ENCODE peak calls at places on chromosomes 16 and 17, in ten cellular contexts. F, B, W, L, Z, V, N, H, R and E are unnamed samples.

GRCh38 chr17:48575066-48575582 is 3.0 kb downstream of the HOXB4 start:
- DNase-seq in F (no peak), B (no peak), W (no peak), L (no peak), Z (no peak), V (no peak), N (no peak), H (no peak), R (no peak), E (no peak)

GRCh38 chr16:68351991-68352431 is 41.2 kb downstream of the PRMT7 start:
- DNase-seq in F (no peak), B (no peak), W (no peak), L (no peak), Z (no peak), V (no peak), N (no peak), H (no peak), R (no peak), E (no peak)

GRCh38 chr16:30357085-30357714 is 2.1 kb upstream of the CD2BP2 start:
- DNase-seq in F (no peak), B (no peak), W (no peak), L (no peak), Z (no peak), V (no peak), N (no peak), H (no peak), R (no peak), E (no peak)

GRCh38 chr17:50767030-50767429 is 288 bp downstream of the ANKRD40CL start:
- DNase-seq in F (no peak), B (no peak), W (no peak), L (no peak), Z (no peak), V (no peak), N (no peak), H (no peak), R (no peak), E (peak; percentile 33)

GRCh38 chr16:66220766-66221165 is 145.7 kb upstream of the CDH5 start:
- DNase-seq in F (no peak), B (no peak), W (no peak), L (no peak), Z (no peak), V (no peak), N (no peak), H (no peak), R (no peak), E (no peak)

GRCh38 chr16:23384878-23385277 is 68.1 kb downstream of the COG7 start:
- DNase-seq in F (no peak), B (no peak), W (no peak), L (no peak), Z (no peak), V (no peak), N (no peak), H (no peak), R (no peak), E (no peak)

GRCh38 chr17:82063424-82064415 is 1.9 kb downstream of the DUS1L start:
- DNase-seq in F (no peak), B (no peak), W (peak; percentile 18), L (no peak), Z (no peak), V (no peak), N (no peak), H (no peak), R (peak; percentile 6), E (no peak)

GRCh38 chr17:75876938-75877751 is 1.2 kb downstream of the TRIM47 start:
- DNase-seq in F (peak; percentile 50), B (peak; percentile 32), W (peak; percentile 97), L (peak; percentile 57), Z (no peak), V (no peak), N (peak; percentile 97), H (no peak), R (peak; percentile 96), E (peak; percentile 70)

GRCh38 chr16:10219742-10220141 is 37.5 kb upstream of the GRIN2A start:
- DNase-seq in F (no peak), B (no peak), W (no peak), L (no peak), Z (no peak), V (no peak), N (no peak), H (no peak), R (no peak), E (no peak)

GRCh38 chr17:57679356-57679755 is 65.7 kb downstream of the CCDC182 start:
- DNase-seq in F (no peak), B (no peak), W (no peak), L (no peak), Z (no peak), V (no peak), N (no peak), H (no peak), R (no peak), E (no peak)

GRCh38 chr17:6666077-6666521 is 14.5 kb downstream of the C17orf100 start:
- DNase-seq in F (peak; percentile 54), B (peak; percentile 31), W (peak; percentile 73), L (peak; percentile 74), Z (peak; percentile 62), V (no peak), N (peak; percentile 89), H (peak; percentile 65), R (peak; percentile 54), E (peak; percentile 66)

GRCh38 chr16:29678691-29679267 is at the start of gene QPRT:
- DNase-seq in F (no peak), B (no peak), W (peak; percentile 45), L (peak; percentile 93), Z (peak; percentile 74), V (no peak), N (peak; percentile 87), H (no peak), R (peak; percentile 58), E (peak; percentile 81)

GRCh38 chr16:2008631-2009301 is 855 bp downstream of the ZNF598 start:
- DNase-seq in F (peak; percentile 44), B (no peak), W (peak; percentile 32), L (no peak), Z (no peak), V (no peak), N (peak; percentile 58), H (no peak), R (no peak), E (no peak)

GRCh38 chr17:70168979-70169706 is at the start of gene KCNJ2:
- DNase-seq in F (peak; percentile 67), B (peak; percentile 40), W (peak; percentile 94), L (peak; percentile 66), Z (peak; percentile 77), V (no peak), N (peak; percentile 70), H (peak; percentile 67), R (peak; percentile 91), E (peak; percentile 56)

GRCh38 chr16:54194008-54194731 is 92.4 kb downstream of the IRX3 start:
- DNase-seq in F (no peak), B (no peak), W (peak; percentile 91), L (peak; percentile 54), Z (peak; percentile 24), V (no peak), N (peak; percentile 84), H (no peak), R (peak; percentile 91), E (peak; percentile 70)

GRCh38 chr17:2940352-2940751 is 123.1 kb downstream of the OR1D5 start:
- DNase-seq in F (no peak), B (no peak), W (peak; percentile 88), L (no peak), Z (no peak), V (no peak), N (peak; percentile 63), H (no peak), R (peak; percentile 69), E (no peak)

GRCh38 chr16:62135903-62136302 is 99.7 kb upstream of the CDH8 start:
- DNase-seq in F (no peak), B (no peak), W (no peak), L (no peak), Z (no peak), V (no peak), N (no peak), H (no peak), R (no peak), E (no peak)

GRCh38 chr16:4523686-4524085 is 14.9 kb downstream of the CDIP1 start:
- DNase-seq in F (no peak), B (no peak), W (no peak), L (no peak), Z (peak; percentile 18), V (no peak), N (no peak), H (no peak), R (no peak), E (no peak)